ENCODE peak calls at places on chromosomes 6 and 20, in seven cellular contexts. One of them, this sample, is unnamed.

GRCh38 chr20:58906894-58907293 is 54.4 kb downstream of the GNAS start:
- DNase-seq in stimulated activated CD8-positive, alpha-beta memory T cell treated with anti-CD3 and anti-CD28 coated beads, Interleukin-7, amount 100 ng/mL, for 4 hours: no peak
- DNase-seq in kidney epithelial cell: peak; percentile 45
- DNase-seq in effector CD8-positive, alpha-beta T cell: no peak
- DNase-seq in effector memory CD8-positive, alpha-beta T cell: no peak
- DNase-seq in M059J: peak; percentile 83
- DNase-seq in tibial artery: no peak
- DNase-seq in this sample: no peak

GRCh38 chr6:156564128-156564806 is 212.9 kb upstream of the ARID1B start:
- DNase-seq in stimulated activated CD8-positive, alpha-beta memory T cell treated with anti-CD3 and anti-CD28 coated beads, Interleukin-7, amount 100 ng/mL, for 4 hours: peak; percentile 56
- DNase-seq in kidney epithelial cell: no peak
- DNase-seq in effector CD8-positive, alpha-beta T cell: peak; percentile 65
- DNase-seq in effector memory CD8-positive, alpha-beta T cell: peak; percentile 74
- DNase-seq in M059J: peak; percentile 57
- DNase-seq in tibial artery: peak; percentile 85
- DNase-seq in this sample: peak; percentile 6

GRCh38 chr6:167855825-167856425 is 29.2 kb downstream of the AFDN start:
- DNase-seq in stimulated activated CD8-positive, alpha-beta memory T cell treated with anti-CD3 and anti-CD28 coated beads, Interleukin-7, amount 100 ng/mL, for 4 hours: no peak
- DNase-seq in kidney epithelial cell: peak; percentile 70
- DNase-seq in effector CD8-positive, alpha-beta T cell: no peak
- DNase-seq in effector memory CD8-positive, alpha-beta T cell: no peak
- DNase-seq in M059J: peak; percentile 94
- DNase-seq in tibial artery: no peak
- DNase-seq in this sample: peak; percentile 84

GRCh38 chr6:30263734-30264133 is 50.5 kb upstream of the TRIM26 start:
- DNase-seq in stimulated activated CD8-positive, alpha-beta memory T cell treated with anti-CD3 and anti-CD28 coated beads, Interleukin-7, amount 100 ng/mL, for 4 hours: no peak
- DNase-seq in kidney epithelial cell: no peak
- DNase-seq in effector CD8-positive, alpha-beta T cell: no peak
- DNase-seq in effector memory CD8-positive, alpha-beta T cell: no peak
- DNase-seq in M059J: peak; percentile 98
- DNase-seq in tibial artery: no peak
- DNase-seq in this sample: peak; percentile 36

GRCh38 chr6:54717849-54718455 is 128.6 kb upstream of the FAM83B start:
- DNase-seq in stimulated activated CD8-positive, alpha-beta memory T cell treated with anti-CD3 and anti-CD28 coated beads, Interleukin-7, amount 100 ng/mL, for 4 hours: peak; percentile 6
- DNase-seq in kidney epithelial cell: peak; percentile 14
- DNase-seq in effector CD8-positive, alpha-beta T cell: peak; percentile 5
- DNase-seq in effector memory CD8-positive, alpha-beta T cell: no peak
- DNase-seq in M059J: peak; percentile 60
- DNase-seq in tibial artery: no peak
- DNase-seq in this sample: peak; percentile 24

GRCh38 chr20:46828471-46828870 is 66.2 kb upstream of the EYA2 start:
- DNase-seq in stimulated activated CD8-positive, alpha-beta memory T cell treated with anti-CD3 and anti-CD28 coated beads, Interleukin-7, amount 100 ng/mL, for 4 hours: no peak
- DNase-seq in kidney epithelial cell: no peak
- DNase-seq in effector CD8-positive, alpha-beta T cell: no peak
- DNase-seq in effector memory CD8-positive, alpha-beta T cell: no peak
- DNase-seq in M059J: peak; percentile 66
- DNase-seq in tibial artery: no peak
- DNase-seq in this sample: peak; percentile 48

GRCh38 chr20:38023181-38024085 is 9.8 kb downstream of the TTI1 start:
- DNase-seq in stimulated activated CD8-positive, alpha-beta memory T cell treated with anti-CD3 and anti-CD28 coated beads, Interleukin-7, amount 100 ng/mL, for 4 hours: no peak
- DNase-seq in kidney epithelial cell: peak; percentile 49
- DNase-seq in effector CD8-positive, alpha-beta T cell: no peak
- DNase-seq in effector memory CD8-positive, alpha-beta T cell: no peak
- DNase-seq in M059J: peak; percentile 59
- DNase-seq in tibial artery: no peak
- DNase-seq in this sample: no peak

GRCh38 chr6:1001655-1002349 is 308.9 kb upstream of the EXOC2 start:
- DNase-seq in stimulated activated CD8-positive, alpha-beta memory T cell treated with anti-CD3 and anti-CD28 coated beads, Interleukin-7, amount 100 ng/mL, for 4 hours: no peak
- DNase-seq in kidney epithelial cell: no peak
- DNase-seq in effector CD8-positive, alpha-beta T cell: no peak
- DNase-seq in effector memory CD8-positive, alpha-beta T cell: no peak
- DNase-seq in M059J: no peak
- DNase-seq in tibial artery: no peak
- DNase-seq in this sample: no peak

GRCh38 chr6:105810105-105810921 is 275.8 kb upstream of the PRDM1 start:
- DNase-seq in stimulated activated CD8-positive, alpha-beta memory T cell treated with anti-CD3 and anti-CD28 coated beads, Interleukin-7, amount 100 ng/mL, for 4 hours: peak; percentile 27
- DNase-seq in kidney epithelial cell: peak; percentile 65
- DNase-seq in effector CD8-positive, alpha-beta T cell: no peak
- DNase-seq in effector memory CD8-positive, alpha-beta T cell: no peak
- DNase-seq in M059J: peak; percentile 98
- DNase-seq in tibial artery: no peak
- DNase-seq in this sample: peak; percentile 72

GRCh38 chr6:87636313-87636712 is 46.4 kb downstream of the ORC3 start:
- DNase-seq in stimulated activated CD8-positive, alpha-beta memory T cell treated with anti-CD3 and anti-CD28 coated beads, Interleukin-7, amount 100 ng/mL, for 4 hours: no peak
- DNase-seq in kidney epithelial cell: no peak
- DNase-seq in effector CD8-positive, alpha-beta T cell: no peak
- DNase-seq in effector memory CD8-positive, alpha-beta T cell: no peak
- DNase-seq in M059J: no peak
- DNase-seq in tibial artery: no peak
- DNase-seq in this sample: no peak

This sample was measured in HS-5.